ENCODE peak calls at places on chromosomes 7 and 10, in eight cellular contexts. D is right lobe of liver; Q is HCT116; H is PC-3; K is CD8-positive, alpha-beta T cell; R is neuronal stem cell; L is suprapubic skin; M is transverse colon. A is an unnamed sample. For H3K4me1, the result is how much of the 10 kb centered on the place peaks cover.

GRCh38 chr7:39504963-39505362 is 61.2 kb upstream of the YAE1 start:
- DNase-seq in D (no peak), M (no peak), K (no peak), Q (peak), R (no peak), H (peak), L (no peak), A (peak)

GRCh38 chr7:64541438-64542359 is 21.2 kb downstream of the ZNF680 start:
- DNase-seq in Q (peak), D (no peak), L (no peak), H (peak), M (no peak), K (no peak), R (no peak), A (no peak)

GRCh38 chr10:75407716-75408511 is 6.3 kb upstream of the ZNF503 start:
- DNase-seq in K (no peak), L (no peak), Q (no peak), H (peak), D (no peak), M (peak), R (peak), A (no peak)

GRCh38 chr10:35359056-35359455 is 22.7 kb downstream of the CCNY start:
- DNase-seq in M (no peak), D (no peak), R (no peak), L (no peak), Q (no peak), K (no peak), H (no peak), A (no peak)

GRCh38 chr10:90174531-90174930 is 473.1 kb downstream of the KIF20B start:
- DNase-seq in H (no peak), L (no peak), R (no peak), M (no peak), K (no peak), Q (no peak), D (no peak), A (no peak)

GRCh38 chr7:158809596-158809995 is 19.7 kb downstream of the ESYT2 start:
- DNase-seq in H (no peak), D (no peak), K (no peak), R (no peak), M (no peak), L (no peak), Q (no peak), A (no peak)

GRCh38 chr10:36385693-36386092 is 739.7 kb upstream of the ANKRD30A start:
- DNase-seq in Q (no peak), R (no peak), K (no peak), M (no peak), D (no peak), H (no peak), L (no peak), A (no peak)

GRCh38 chr7:3259711-3260424 is 41.2 kb upstream of the SDK1 start:
- DNase-seq in D (no peak), R (no peak), K (no peak), Q (no peak), L (no peak), H (no peak), M (no peak), A (peak)

GRCh38 chr10:107814865-107815487 is 650.5 kb upstream of the SORCS1 start:
- DNase-seq in R (peak), L (no peak), K (no peak), D (peak), H (peak), Q (no peak), M (peak), A (peak)

GRCh38 chr7:36153571-36154097 is 580 bp downstream of the EEPD1 start:
- DNase-seq in K (peak), L (no peak), R (peak), H (peak), M (no peak), D (peak), Q (no peak), A (no peak)

GRCh38 chr7:101870361-101871062 is 53.1 kb downstream of the CUX1 start:
- DNase-seq in R (no peak), L (no peak), Q (peak), M (peak), K (no peak), H (peak), D (no peak), A (no peak)

GRCh38 chr10:81021428-81022129 is 483.9 kb downstream of the SH2D4B start:
- DNase-seq in R (no peak), K (no peak), D (no peak), H (no peak), M (no peak), L (no peak), Q (no peak), A (no peak)

GRCh38 chr7:64914557-64914956 is 11.5 kb downstream of the ZNF273 start:
- DNase-seq in D (no peak), K (no peak), R (no peak), H (no peak), Q (no peak), L (no peak), M (no peak), A (no peak)

GRCh38 chr7:134362587-134363483 is 46.1 kb upstream of the SLC35B4 start:
- DNase-seq in D (peak), K (no peak), R (no peak), Q (no peak), L (no peak), H (no peak), M (no peak), A (no peak)

GRCh38 chr7:149854611-149855367 is 16.6 kb downstream of the ZNF862 start:
- DNase-seq in M (peak), R (no peak), Q (peak), D (peak), H (peak), K (peak), L (peak), A (peak)

GRCh38 chr10:84337199-84337598 is 8.8 kb downstream of the CCSER2 start:
- DNase-seq in M (no peak), D (no peak), R (no peak), K (no peak), Q (no peak), L (no peak), H (peak), A (no peak)

GRCh38 chr7:80783688-80784327 is 135.0 kb downstream of the SEMA3C start:
- DNase-seq in D (no peak), K (no peak), L (no peak), R (no peak), Q (no peak), M (no peak), H (peak), A (no peak)

GRCh38 chr10:125823663-125824251 is 411 bp downstream of the BCCIP start:
- DNase-seq in K (no peak), M (no peak), H (no peak), L (no peak), R (no peak), D (no peak), Q (no peak), A (peak)

GRCh38 chr10:108454793-108455192 is 1290.3 kb upstream of the SORCS1 start:
- DNase-seq in L (no peak), Q (no peak), H (no peak), K (no peak), M (no peak), R (no peak), D (no peak), A (no peak)

GRCh38 chr7:17939111-17939669 is 1.1 kb downstream of the SNX13 start:
- DNase-seq in Q (no peak), D (no peak), K (no peak), R (peak), L (no peak), M (no peak), H (peak), A (peak)

GRCh38 chr10:19791032-19791431 is 25.2 kb upstream of the PLXDC2 start:
- DNase-seq in L (no peak), K (no peak), D (no peak), M (no peak), R (no peak), Q (no peak), H (peak), A (no peak)
- H3K4me1 ChIP-seq in L (under half), K (under half), D (under half), M (under half), R (under half), Q (under half), H (under half), A (under half)

GRCh38 chr10:74227697-74228424 is 76.8 kb downstream of the ADK start:
- DNase-seq in L (no peak), M (no peak), R (no peak), K (no peak), Q (no peak), D (no peak), H (peak), A (no peak)
- H3K4me1 ChIP-seq in L (under half), M (under half), R (under half), K (under half), Q (half or more), D (under half), H (half or more), A (under half)

GRCh38 chr7:27154369-27154768 is 2.0 kb upstream of the HOXA3 start:
- DNase-seq in L (peak), Q (no peak), R (no peak), H (no peak), K (no peak), D (peak), M (peak), A (no peak)
- H3K4me1 ChIP-seq in L (half or more), Q (half or more), R (under half), H (under half), K (half or more), D (under half), M (under half), A (under half)

GRCh38 chr7:9835204-9835603 is 1138.5 kb upstream of the PHF14 start:
- DNase-seq in M (no peak), H (peak), Q (no peak), D (no peak), K (no peak), L (no peak), R (no peak), A (no peak)
- H3K4me1 ChIP-seq in M (under half), H (under half), Q (under half), D (under half), K (under half), L (under half), R (under half), A (under half)

DNA sequence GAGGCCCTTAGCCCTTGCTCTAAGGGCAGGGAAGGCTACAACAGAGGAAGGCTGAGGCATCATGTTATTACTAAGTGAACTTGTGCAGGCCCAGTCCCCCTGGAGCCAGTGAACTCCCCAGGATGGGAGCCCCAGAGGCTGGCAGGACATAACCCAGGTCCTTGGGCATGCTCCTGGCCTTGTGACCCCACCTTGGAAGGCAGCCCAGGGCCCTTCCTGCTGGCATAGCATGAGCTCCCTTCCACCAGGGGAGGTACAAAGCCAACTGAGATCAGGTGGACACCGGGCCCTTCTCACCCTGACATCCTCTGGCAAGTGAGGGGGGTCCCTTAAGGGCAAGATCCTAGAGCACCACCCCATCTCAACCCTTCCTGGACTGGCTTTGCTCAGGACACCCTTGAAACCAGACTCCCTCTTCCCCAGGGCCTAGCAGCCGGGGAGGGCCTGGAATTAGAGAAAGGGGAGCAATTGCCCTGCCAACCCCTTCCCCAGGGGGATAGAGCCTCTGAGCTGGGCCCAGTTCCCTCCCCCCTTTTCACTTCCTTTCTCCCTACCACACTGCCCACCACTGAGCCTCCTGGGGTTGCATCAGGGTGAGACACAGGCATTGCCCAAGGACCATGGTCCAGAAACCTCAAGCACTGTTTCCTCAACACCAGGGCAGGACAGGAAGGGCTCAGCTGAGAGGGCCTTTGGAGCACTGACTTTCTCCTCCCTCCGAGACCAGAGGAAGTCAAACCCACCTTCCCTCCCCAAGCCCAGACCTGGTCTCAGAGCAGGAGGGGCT is 1.8 kb upstream of the VSIR start:
- DNase-seq in Q (no peak), D (no peak), M (peak), H (no peak), R (no peak), K (no peak), L (no peak), A (no peak)
- H3K4me1 ChIP-seq in Q (half or more), D (under half), M (under half), H (under half), R (under half), K (under half), L (under half), A (under half)

DNA sequence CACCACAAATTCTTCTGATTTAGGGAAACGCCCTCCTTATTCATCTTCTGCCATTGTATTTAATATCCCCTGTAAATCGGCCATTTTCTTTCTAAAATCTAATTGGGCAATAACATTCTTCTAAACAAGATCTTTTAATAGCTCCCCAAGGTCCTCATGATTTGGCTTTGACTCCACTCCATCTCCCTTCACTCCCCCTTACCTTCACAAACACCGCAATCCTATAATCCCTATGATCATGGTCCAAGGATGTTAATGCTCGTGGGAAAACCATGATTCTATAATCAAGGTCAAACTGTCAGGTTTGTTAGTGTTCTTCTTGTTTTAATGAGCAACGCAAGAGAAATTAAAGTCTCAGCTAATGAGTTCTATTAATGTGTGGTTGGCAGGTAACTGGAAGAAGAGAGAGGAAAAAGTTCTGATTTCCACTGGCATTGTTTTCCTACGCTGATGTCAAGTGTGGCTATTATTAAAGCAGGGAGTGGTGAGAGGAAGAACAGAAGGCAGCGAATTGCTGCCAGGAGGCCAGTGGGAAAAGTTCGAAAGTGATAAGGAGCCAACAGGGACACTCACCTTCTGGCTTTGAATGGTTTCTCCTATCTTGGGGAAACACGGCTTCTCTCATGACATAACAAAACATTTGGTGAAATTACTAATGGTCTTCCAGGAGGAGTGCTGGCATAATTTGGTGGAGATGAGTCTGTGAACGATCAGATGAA is 28.1 kb downstream of the LRRC72 start:
- DNase-seq in D (no peak), K (no peak), Q (no peak), H (no peak), L (no peak), R (no peak), M (no peak), A (no peak)
- H3K4me1 ChIP-seq in D (under half), K (under half), Q (under half), H (under half), L (under half), R (under half), M (under half), A (under half)

A was measured in SJSA1.